ENCODE peak calls at places on chromosomes 6 and 20, in ten cellular contexts. J is right cardiac atrium, L is gastrocnemius medialis, D is HAP-1, P is mucosa of descending colon, R is GM23248, N is tibial nerve, F is uterus, W is PC-3, X is pancreas. A is an unnamed sample.

GRCh38 chr6:31737315-31738047 is 1.2 kb upstream of the CLIC1 start:
- DNase-seq in J (no peak), L (no peak), D (peak; percentile 79), P (peak; percentile 53), R (no peak), N (no peak), F (no peak), W (no peak), X (no peak), A (no peak)

GRCh38 chr20:56460459-56460858 is 8.0 kb upstream of the RTF2 start:
- DNase-seq in J (no peak), L (no peak), D (no peak), P (no peak), R (no peak), N (no peak), F (no peak), W (no peak), X (no peak), A (no peak)

GRCh38 chr6:96124778-96125177 is 109.0 kb downstream of the FUT9 start:
- DNase-seq in J (no peak), L (no peak), D (no peak), P (no peak), R (no peak), N (no peak), F (no peak), W (no peak), X (no peak), A (no peak)

GRCh38 chr6:43702522-43703440 is 15.2 kb upstream of the MRPS18A start:
- DNase-seq in J (peak; percentile 98), L (peak; percentile 80), D (peak; percentile 98), P (peak; percentile 90), R (peak; percentile 97), N (peak; percentile 84), F (peak; percentile 88), W (peak; percentile 93), X (peak; percentile 83), A (peak; percentile 95)

GRCh38 chr6:83096791-83097190 is 29.3 kb downstream of the DOP1A start:
- DNase-seq in J (no peak), L (no peak), D (no peak), P (no peak), R (peak; percentile 49), N (no peak), F (no peak), W (no peak), X (no peak), A (no peak)

GRCh38 chr6:46816626-46817025 is 23.4 kb downstream of the MEP1A start:
- DNase-seq in J (no peak), L (no peak), D (no peak), P (no peak), R (no peak), N (no peak), F (no peak), W (peak; percentile 40), X (no peak), A (no peak)

GRCh38 chr20:59118855-59119254 is 44.8 kb upstream of the ZNF831 start:
- DNase-seq in J (no peak), L (no peak), D (no peak), P (no peak), R (no peak), N (no peak), F (no peak), W (no peak), X (no peak), A (no peak)

GRCh38 chr6:47669684-47670515 is 28.5 kb upstream of the ADGRF4 start:
- DNase-seq in J (no peak), L (no peak), D (peak; percentile 61), P (no peak), R (peak; percentile 2), N (no peak), F (no peak), W (no peak), X (no peak), A (no peak)

GRCh38 chr20:51258582-51259175 is 235.8 kb upstream of the KCNG1 start:
- DNase-seq in J (no peak), L (no peak), D (no peak), P (no peak), R (peak; percentile 51), N (no peak), F (no peak), W (peak; percentile 61), X (no peak), A (no peak)

GRCh38 chr20:19012671-19013070 is 199.1 kb downstream of the SCP2D1 start:
- DNase-seq in J (no peak), L (no peak), D (no peak), P (no peak), R (peak; percentile 54), N (no peak), F (peak; percentile 56), W (no peak), X (no peak), A (no peak)

GRCh38 chr6:90714319-90714718 is 127.4 kb upstream of the MAP3K7 start:
- DNase-seq in J (no peak), L (no peak), D (no peak), P (no peak), R (no peak), N (no peak), F (no peak), W (no peak), X (no peak), A (no peak)

GRCh38 chr6:52059821-52060220 is 27.6 kb downstream of the PKHD1 start:
- DNase-seq in J (no peak), L (no peak), D (no peak), P (no peak), R (no peak), N (no peak), F (no peak), W (peak; percentile 60), X (no peak), A (no peak)
- H3K4me3 ChIP-seq in J (no peak overlapping the region), L (no peak overlapping the region), D (no peak overlapping the region), P (no peak overlapping the region), R (no peak overlapping the region), N (no peak overlapping the region), F (no peak overlapping the region), W (no peak overlapping the region), X (no peak overlapping the region), A (no peak overlapping the region)

GRCh38 chr20:41560971-41561370 is 57.2 kb downstream of the CHD6 start:
- DNase-seq in J (no peak), L (no peak), D (no peak), P (no peak), R (no peak), N (no peak), F (no peak), W (no peak), X (no peak), A (no peak)
- H3K4me1 ChIP-seq in J (peaks cover 7% of the 10 kb centered on the region), L (peaks cover 25% of the 10 kb centered on the region), D (no peaks in the 10 kb centered on the region), P (no peaks in the 10 kb centered on the region), R (peaks cover 5% of the 10 kb centered on the region), N (no peaks in the 10 kb centered on the region), F (no peaks in the 10 kb centered on the region), W (no peaks in the 10 kb centered on the region), X (peaks cover 5% of the 10 kb centered on the region), A (no peaks in the 10 kb centered on the region)

DNA sequence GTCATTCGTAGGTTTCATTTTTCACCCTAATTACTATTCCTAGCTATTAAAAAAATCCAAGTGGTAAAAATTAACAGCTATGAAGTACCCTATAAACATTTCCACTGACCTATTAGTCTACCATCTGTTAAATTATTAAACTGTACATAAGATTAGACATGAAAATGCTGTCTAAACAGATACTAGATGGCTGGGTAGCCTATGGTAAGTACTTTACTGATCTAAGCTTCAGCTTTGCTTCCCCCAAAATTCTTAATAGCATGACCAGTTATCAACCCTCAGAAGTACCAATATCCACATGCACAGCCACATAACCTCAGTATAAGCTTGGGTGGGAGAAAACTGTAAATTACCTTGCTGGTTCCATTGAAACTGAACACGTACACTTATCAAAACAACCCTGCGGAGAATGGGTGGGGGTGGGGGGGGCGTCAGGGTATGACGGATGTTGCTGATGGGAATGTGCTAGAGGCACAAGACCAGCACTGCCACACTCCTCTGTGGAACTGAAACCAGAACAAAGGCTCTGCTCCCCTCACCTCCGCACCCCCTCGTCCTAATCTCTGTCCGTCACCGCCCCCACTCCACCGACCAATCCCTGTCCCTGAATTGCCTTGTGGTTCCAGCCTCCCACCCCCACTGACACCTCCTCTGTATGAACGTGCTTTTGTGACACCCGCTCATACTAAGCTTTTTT is 45.3 kb downstream of the B4GALT5 start:
- DNase-seq in J (peak; percentile 34), L (no peak), D (no peak), P (peak; percentile 49), R (no peak), N (no peak), F (no peak), W (no peak), X (no peak), A (no peak)
- H3K4me3 ChIP-seq in J (no peak overlapping the region), L (no peak overlapping the region), D (no peak overlapping the region), P (no peak overlapping the region), R (no peak overlapping the region), N (no peak overlapping the region), F (no peak overlapping the region), W (no peak overlapping the region), X (no peak overlapping the region), A (no peak overlapping the region)

GRCh38 chr20:63690001-63690897 is 6.2 kb upstream of the TNFRSF6B start:
- DNase-seq in J (peak; percentile 11), L (no peak), D (no peak), P (no peak), R (no peak), N (no peak), F (no peak), W (no peak), X (no peak), A (no peak)

GRCh38 chr20:63690898-63691710 is 5.3 kb upstream of the TNFRSF6B start:
- DNase-seq in J (no peak), L (no peak), D (no peak), P (peak; percentile 50), R (no peak), N (no peak), F (no peak), W (no peak), X (peak; percentile 33), A (no peak)

GRCh38 chr20:63692436-63693078 is 3.9 kb upstream of the TNFRSF6B start:
- DNase-seq in J (peak; percentile 24), L (no peak), D (no peak), P (peak; percentile 57), R (peak; percentile 53), N (no peak), F (peak; percentile 23), W (peak; percentile 32), X (no peak), A (no peak)

GRCh38 chr20:63693079-63693974 is 3.1 kb upstream of the TNFRSF6B start:
- DNase-seq in J (peak; percentile 21), L (no peak), D (no peak), P (no peak), R (no peak), N (no peak), F (no peak), W (no peak), X (no peak), A (no peak)

DNA sequence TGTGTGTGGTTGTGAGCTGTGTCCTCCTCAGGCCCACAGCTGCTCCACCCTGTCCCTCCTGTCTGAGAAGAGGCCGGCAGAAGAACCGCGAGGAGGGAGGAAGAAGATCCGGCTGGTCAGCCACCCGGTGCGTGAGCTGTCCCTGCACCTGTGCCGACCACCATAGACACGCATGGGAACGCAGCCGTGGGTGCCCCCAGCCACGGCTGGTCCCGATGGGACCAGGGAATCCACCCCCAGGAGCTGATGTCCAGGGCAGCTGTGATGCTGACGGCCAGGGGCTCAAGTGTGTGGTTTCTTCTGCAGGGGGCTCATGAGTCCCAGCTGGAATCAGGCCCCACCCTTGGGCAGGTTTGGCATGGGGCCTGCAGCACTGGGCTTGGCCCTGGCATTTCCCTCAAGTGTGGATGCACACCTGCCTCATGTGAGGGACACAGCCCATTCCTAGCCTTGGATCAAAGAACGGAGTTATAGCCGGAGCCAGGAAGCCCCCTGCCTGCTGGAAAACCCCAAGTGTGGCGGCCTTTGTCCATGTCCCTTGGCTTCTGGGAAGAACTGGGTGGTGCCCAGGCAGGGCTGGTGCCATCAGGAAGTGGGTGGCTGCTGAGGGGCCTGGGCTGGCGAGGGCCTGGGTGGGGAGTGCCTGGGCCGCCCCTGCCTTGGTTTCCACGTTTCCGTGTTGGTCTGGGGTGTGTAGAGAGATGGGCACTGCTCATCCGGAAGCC is 4.6 kb upstream of the TNFRSF6B start:
- DNase-seq in J (peak; percentile 25), L (no peak), D (no peak), P (peak; percentile 66), R (no peak), N (no peak), F (no peak), W (no peak), X (no peak), A (no peak)
- H3K4me1 ChIP-seq in J (peaks cover 6% of the 10 kb centered on the region), L (peaks cover 17% of the 10 kb centered on the region), D (no peaks in the 10 kb centered on the region), P (peaks cover 53% of the 10 kb centered on the region), R (peaks cover 9% of the 10 kb centered on the region), N (no peaks in the 10 kb centered on the region), F (peaks cover 10% of the 10 kb centered on the region), W (peaks cover 10% of the 10 kb centered on the region), X (no peaks in the 10 kb centered on the region), A (no peaks in the 10 kb centered on the region)